ENCODE peak calls at places on chromosomes 13 and 19, in seven cellular contexts. T is T-helper 17 cell, F is choroid plexus epithelial cell, E is upper lobe of right lung, N is T47D, C is SW 1271, U is mucosa of gallbladder. L is an unnamed sample.

GRCh38 chr19:35063940-35064818 is 22.7 kb downstream of the HPN start:
- DNase-seq in T (no peak), E (no peak), F (peak; percentile 75), N (no peak), C (no peak), U (no peak), L (no peak)

GRCh38 chr19:8355631-8356402 is 8.1 kb upstream of the ANGPTL4 start:
- DNase-seq in F (peak; percentile 98), T (no peak), E (peak; percentile 72), C (peak; percentile 98), N (no peak), U (no peak), L (no peak)

GRCh38 chr19:38274734-38275133 is 10.4 kb downstream of the SPINT2 start:
- DNase-seq in E (no peak), C (no peak), T (no peak), N (no peak), U (no peak), F (no peak), L (no peak)

GRCh38 chr19:46746281-46746965 is at the start of gene STRN4:
- DNase-seq in F (no peak), C (no peak), T (peak; percentile 53), N (peak; percentile 76), E (peak; percentile 81), U (no peak), L (no peak)

GRCh38 chr13:30108913-30109237 is 198.5 kb downstream of the KATNAL1 start:
- DNase-seq in C (no peak), E (peak; percentile 89), F (no peak), U (peak; percentile 87), T (no peak), N (no peak), L (peak; percentile 71)

GRCh38 chr13:32443111-32443510 is 15.2 kb upstream of the N4BP2L1 start:
- DNase-seq in U (peak; percentile 32), C (no peak), F (peak; percentile 36), E (no peak), T (no peak), N (no peak), L (no peak)

GRCh38 chr13:66114127-66114526 is 1116.0 kb downstream of the PCDH9 start:
- DNase-seq in E (no peak), F (no peak), N (no peak), C (no peak), T (no peak), U (no peak), L (no peak)

GRCh38 chr19:44576843-44577565 is 36.4 kb upstream of the IGSF23 start:
- DNase-seq in N (no peak), F (peak; percentile 51), C (no peak), E (no peak), U (peak; percentile 30), T (no peak), L (no peak)

GRCh38 chr13:101709952-101710351 is 257.5 kb downstream of the ITGBL1 start:
- DNase-seq in F (no peak), T (no peak), E (no peak), C (no peak), N (peak; percentile 1), U (no peak), L (no peak)

GRCh38 chr13:88411696-88412095 is 740.5 kb downstream of the SLITRK5 start:
- DNase-seq in C (no peak), U (no peak), N (no peak), E (no peak), F (no peak), T (no peak), L (no peak)

GRCh38 chr13:33611016-33611805 is 206.7 kb upstream of the RFC3 start:
- DNase-seq in C (no peak), F (peak; percentile 86), U (peak; percentile 32), T (no peak), N (no peak), E (no peak), L (no peak)

GRCh38 chr13:29758591-29759114 is 91.8 kb downstream of the UBL3 start:
- DNase-seq in U (peak; percentile 31), E (peak; percentile 81), C (no peak), T (peak; percentile 51), F (peak; percentile 13), N (no peak), L (no peak)

GRCh38 chr13:93233997-93234416 is 7.4 kb downstream of the GPC6 start:
- DNase-seq in F (peak; percentile 13), T (no peak), E (no peak), C (no peak), N (no peak), U (no peak), L (no peak)

GRCh38 chr19:49057636-49058234 is at the start of gene CGB7:
- DNase-seq in N (peak; percentile 79), F (peak; percentile 53), T (peak; percentile 45), U (peak; percentile 49), E (peak; percentile 87), C (peak; percentile 50), L (no peak)